ENCODE peak calls at places on chromosomes 3 and 15, in eight cellular contexts. J is progenitor cell of endocrine pancreas, H is GM23338, D is RWPE1, U is fibroblast of lung, G is foreskin fibroblast, N is upper lobe of right lung, Q is adrenal gland. P is an unnamed sample.

GRCh38 chr3:43363621-43364266 is 77.4 kb downstream of the SNRK start:
- DNase-seq in J (no peak), H (no peak), D (no peak), U (no peak), G (peak; percentile 74), N (no peak), Q (no peak), P (no peak)

GRCh38 chr3:192409203-192409837 is 318.0 kb downstream of the FGF12 start:
- DNase-seq in J (peak; percentile 51), H (peak; percentile 72), D (peak; percentile 26), U (peak; percentile 62), G (peak; percentile 2), N (peak; percentile 65), Q (peak; percentile 61), P (no peak)

GRCh38 chr3:13574798-13575451 is 26.0 kb downstream of the FBLN2 start:
- DNase-seq in J (no peak), H (no peak), D (no peak), U (peak; percentile 70), G (peak; percentile 60), N (no peak), Q (no peak), P (no peak)

GRCh38 chr3:174951023-174951422 is 91.9 kb downstream of the NAALADL2 start:
- DNase-seq in J (no peak), H (no peak), D (peak; percentile 55), U (peak; percentile 92), G (peak; percentile 60), N (no peak), Q (no peak), P (no peak)

GRCh38 chr15:99925661-99926461 is 192.6 kb upstream of the LYSMD4 start:
- DNase-seq in J (no peak), H (peak; percentile 65), D (peak; percentile 67), U (peak; percentile 27), G (peak; percentile 52), N (peak; percentile 86), Q (peak; percentile 33), P (peak; percentile 62)

GRCh38 chr3:9754678-9755077 is 4.9 kb downstream of the OGG1 start:
- DNase-seq in J (no peak), H (no peak), D (no peak), U (no peak), G (peak; percentile 47), N (no peak), Q (no peak), P (no peak)

GRCh38 chr15:60964527-60964926 is 264.6 kb downstream of the RORA start:
- DNase-seq in J (no peak), H (no peak), D (no peak), U (no peak), G (peak; percentile 23), N (no peak), Q (no peak), P (no peak)

GRCh38 chr15:75842722-75843617 is at the start of gene UBE2Q2:
- DNase-seq in J (peak; percentile 65), H (peak; percentile 90), D (peak; percentile 62), U (peak; percentile 77), G (peak; percentile 90), N (peak; percentile 87), Q (peak; percentile 70), P (peak; percentile 88)

GRCh38 chr3:21643752-21644151 is 107.3 kb downstream of the ZNF385D start:
- DNase-seq in J (no peak), H (no peak), D (no peak), U (peak; percentile 23), G (no peak), N (no peak), Q (no peak), P (no peak)

GRCh38 chr15:63752075-63752684 is 81.6 kb downstream of the HERC1 start:
- DNase-seq in J (no peak), H (peak; percentile 71), D (peak; percentile 61), U (peak; percentile 51), G (peak; percentile 76), N (no peak), Q (peak; percentile 68), P (no peak)

GRCh38 chr15:38874464-38874863 is 309.9 kb upstream of the RASGRP1 start:
- DNase-seq in J (no peak), H (no peak), D (no peak), U (no peak), G (no peak), N (peak; percentile 75), Q (no peak), P (no peak)

GRCh38 chr15:38876211-38876610 is 311.6 kb upstream of the RASGRP1 start:
- DNase-seq in J (no peak), H (no peak), D (no peak), U (no peak), G (peak; percentile 47), N (no peak), Q (no peak), P (no peak)

GRCh38 chr15:38872732-38873131 is 308.1 kb upstream of the RASGRP1 start:
- DNase-seq in J (no peak), H (peak; percentile 44), D (no peak), U (no peak), G (no peak), N (no peak), Q (no peak), P (no peak)

GRCh38 chr15:38871638-38872037 is 307.0 kb upstream of the RASGRP1 start:
- DNase-seq in J (no peak), H (no peak), D (no peak), U (no peak), G (no peak), N (no peak), Q (no peak), P (no peak)

DNA sequence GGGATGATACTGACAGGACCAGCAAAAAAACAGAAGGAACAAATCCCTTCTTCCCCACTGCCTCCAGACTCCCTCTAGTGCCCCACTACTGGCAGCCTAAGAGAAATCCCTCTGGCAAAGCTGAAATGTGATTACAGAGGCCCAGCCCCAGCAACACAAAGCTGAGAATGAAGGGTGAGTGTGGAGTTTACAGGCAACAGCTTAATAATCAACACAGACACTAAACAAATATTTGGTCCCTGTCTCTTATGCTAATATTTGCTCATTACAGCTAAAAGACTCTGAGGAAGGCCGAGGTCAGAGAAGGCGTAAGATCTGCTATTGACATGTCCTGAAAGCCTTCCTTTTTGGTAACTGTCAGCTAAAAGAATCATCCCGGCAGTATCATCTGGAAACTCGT is 308.5 kb upstream of the RASGRP1 start:
- DNase-seq in J (no peak), H (peak; percentile 36), D (no peak), U (no peak), G (no peak), N (no peak), Q (no peak), P (no peak)
- TF ChIP-seq CTCF in J (no peak), H (no peak), D (no peak), U (peak; percentile 18), G (no peak), N (no peak), Q (no peak), P (no peak)

GRCh38 chr3:31479431-31479830 is 53.3 kb upstream of the STT3B start:
- DNase-seq in J (no peak), H (no peak), D (no peak), U (no peak), G (no peak), N (no peak), Q (no peak), P (no peak)
- TF ChIP-seq CTCF in J (no peak), H (no peak), D (no peak), U (no peak), G (no peak), N (no peak), Q (no peak), P (no peak)

DNA sequence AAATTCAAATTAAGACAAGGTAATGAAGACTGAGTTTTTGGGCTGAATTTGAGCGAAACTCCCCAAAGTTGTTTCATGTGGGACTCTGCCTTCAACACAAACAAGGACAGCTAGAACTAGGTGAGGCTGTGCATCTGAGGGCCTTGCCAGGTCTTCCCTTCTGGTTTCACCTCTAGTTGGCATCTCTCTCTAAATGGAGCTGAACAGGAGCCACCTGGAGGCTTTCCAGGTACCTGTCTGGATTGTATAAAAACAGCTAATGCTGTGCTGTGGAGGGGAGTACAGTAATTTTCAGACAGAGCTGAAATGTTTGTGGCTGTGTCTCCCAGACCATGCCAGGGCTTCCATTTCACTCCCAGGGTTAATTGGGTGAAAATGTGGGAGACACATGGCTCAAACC is 27.1 kb downstream of the TRIM71 start:
- DNase-seq in J (no peak), H (no peak), D (no peak), U (no peak), G (no peak), N (no peak), Q (no peak), P (no peak)
- TF ChIP-seq CTCF in J (no peak), H (no peak), D (no peak), U (no peak), G (no peak), N (no peak), Q (no peak), P (no peak)

DNA sequence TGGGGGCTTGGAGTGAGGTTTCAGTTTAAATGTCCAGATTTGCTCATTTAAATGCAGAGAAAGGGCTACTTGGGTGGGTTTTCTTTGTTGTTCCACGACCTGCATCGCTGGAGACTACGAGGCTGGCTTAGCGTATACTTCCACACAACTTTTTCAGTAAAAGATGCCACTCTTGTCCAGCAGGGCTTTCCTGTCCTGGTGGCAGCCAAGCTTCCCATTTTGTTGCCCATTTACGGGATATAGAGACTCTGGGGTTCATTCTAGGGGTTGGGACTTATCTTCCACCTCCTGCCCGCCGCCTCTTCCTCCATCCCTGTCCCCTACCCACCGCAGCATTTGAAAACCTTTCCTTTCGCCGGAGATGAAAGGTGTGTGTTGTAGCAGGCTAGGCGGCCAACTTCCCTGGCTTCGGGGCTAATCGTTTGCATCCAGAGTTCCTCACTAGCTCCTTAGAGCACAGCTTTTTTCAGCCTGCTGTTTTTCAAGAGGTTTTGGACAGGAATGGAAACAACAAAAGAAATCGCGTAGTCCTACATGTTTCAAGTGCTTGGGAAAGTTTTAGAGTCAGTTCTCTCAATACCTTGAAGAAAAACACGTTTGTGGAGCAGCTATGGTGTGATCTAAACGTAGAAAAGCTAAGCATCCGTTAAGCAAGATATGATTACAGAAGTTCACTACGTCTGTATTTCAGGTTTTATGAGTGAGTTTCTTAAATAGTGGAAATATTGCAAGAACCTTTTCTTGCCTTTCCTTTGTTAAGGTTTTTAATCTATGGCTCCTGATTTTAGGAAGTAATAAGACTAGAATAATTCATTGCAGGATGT is 843 bp downstream of the CHRNA5 start:
- DNase-seq in J (no peak), H (peak; percentile 59), D (peak; percentile 49), U (peak; percentile 16), G (peak; percentile 57), N (no peak), Q (no peak), P (no peak)
- TF ChIP-seq CTCF in J (peak; percentile 32), H (peak; percentile 19), D (peak; percentile 30), U (peak; percentile 33), G (no peak), N (no peak), Q (no peak), P (peak; percentile 35)

GRCh38 chr3:45043715-45044299 is 17.7 kb downstream of the CLEC3B start:
- DNase-seq in J (no peak), H (no peak), D (peak; percentile 59), U (peak; percentile 92), G (peak; percentile 91), N (no peak), Q (no peak), P (no peak)
- TF ChIP-seq CTCF in J (no peak), H (no peak), D (no peak), U (peak; percentile 53), G (peak; percentile 30), N (no peak), Q (no peak), P (peak; percentile 55)